ENCODE peak calls at places on chromosomes 7 and 10, in six cellular contexts. A is trophoblast cell, X is BE2C, H is transverse colon, Q is brain microvascular endothelial cell, K is lung. D is an unnamed sample. For H3K27me3, the result is how much of the 10 kb centered on the place peaks cover.

GRCh38 chr7:143229054-143229790 is 7.4 kb downstream of the TAS2R40 start:
- DNase-seq in K (no peak), X (peak), H (no peak), A (no peak), Q (no peak), D (no peak)

GRCh38 chr10:132898391-132899053 is 43.8 kb downstream of the CFAP46 start:
- DNase-seq in H (no peak), A (no peak), K (no peak), X (no peak), Q (no peak), D (no peak)

GRCh38 chr7:111834367-111834766 is 272.1 kb upstream of the IMMP2L start:
- DNase-seq in Q (no peak), K (no peak), A (no peak), X (no peak), H (no peak), D (no peak)

GRCh38 chr10:30364391-30365268 is 15.6 kb upstream of the MTPAP start:
- DNase-seq in Q (no peak), K (no peak), A (no peak), H (no peak), X (no peak), D (no peak)

GRCh38 chr10:6115411-6115800 is 26.6 kb downstream of the RBM17 start:
- DNase-seq in H (no peak), A (no peak), K (no peak), X (no peak), Q (no peak), D (no peak)

GRCh38 chr10:20747782-20748181 is 149.3 kb downstream of the NEBL start:
- DNase-seq in K (no peak), A (no peak), H (no peak), Q (no peak), X (no peak), D (no peak)

GRCh38 chr10:127424594-127425264 is 124.4 kb upstream of the NPS start:
- DNase-seq in K (no peak), X (peak), Q (no peak), A (peak), H (no peak), D (peak)

GRCh38 chr10:100377830-100378229 is 30.8 kb downstream of the SCD start:
- DNase-seq in K (no peak), A (no peak), Q (no peak), H (no peak), X (no peak), D (no peak)

GRCh38 chr7:157896774-157897555 is 560.2 kb downstream of the DNAJB6 start:
- DNase-seq in K (no peak), Q (no peak), H (no peak), A (no peak), X (no peak), D (no peak)

GRCh38 chr10:117174439-117175214 is 22.7 kb upstream of the KCNK18 start:
- DNase-seq in Q (peak), A (peak), X (peak), K (peak), H (peak), D (peak)

GRCh38 chr7:37376386-37376785 is 72.3 kb downstream of the ELMO1 start:
- DNase-seq in H (no peak), K (no peak), Q (no peak), A (peak), X (no peak), D (no peak)

GRCh38 chr7:158157460-158157859 is 430.2 kb downstream of the PTPRN2 start:
- DNase-seq in Q (no peak), H (no peak), X (no peak), K (no peak), A (no peak), D (no peak)

GRCh38 chr10:104791471-104791870 is 150.4 kb downstream of the SORCS3 start:
- DNase-seq in Q (no peak), H (no peak), A (no peak), X (no peak), K (no peak), D (no peak)

GRCh38 chr7:82805527-82805960 is 357.1 kb downstream of the PCLO start:
- DNase-seq in H (no peak), K (no peak), X (peak), A (peak), Q (peak), D (no peak)

GRCh38 chr7:111438369-111439289 is 123.7 kb downstream of the IMMP2L start:
- DNase-seq in H (no peak), Q (peak), X (no peak), A (peak), K (no peak), D (no peak)

GRCh38 chr10:122650331-122650730 is 49.3 kb downstream of the C10orf120 start:
- DNase-seq in A (peak), K (no peak), X (no peak), H (no peak), Q (no peak), D (no peak)

GRCh38 chr7:156017431-156017830 is 205.2 kb upstream of the SHH start:
- DNase-seq in K (no peak), Q (no peak), X (no peak), A (no peak), H (no peak), D (no peak)

GRCh38 chr10:62985807-62986525 is 147.2 kb upstream of the NRBF2 start:
- DNase-seq in Q (no peak), K (no peak), A (no peak), H (no peak), X (no peak), D (no peak)
- H3K27me3 ChIP-seq in Q (under half), K (under half), A (under half), H (under half), X (under half), D (under half)

DNA sequence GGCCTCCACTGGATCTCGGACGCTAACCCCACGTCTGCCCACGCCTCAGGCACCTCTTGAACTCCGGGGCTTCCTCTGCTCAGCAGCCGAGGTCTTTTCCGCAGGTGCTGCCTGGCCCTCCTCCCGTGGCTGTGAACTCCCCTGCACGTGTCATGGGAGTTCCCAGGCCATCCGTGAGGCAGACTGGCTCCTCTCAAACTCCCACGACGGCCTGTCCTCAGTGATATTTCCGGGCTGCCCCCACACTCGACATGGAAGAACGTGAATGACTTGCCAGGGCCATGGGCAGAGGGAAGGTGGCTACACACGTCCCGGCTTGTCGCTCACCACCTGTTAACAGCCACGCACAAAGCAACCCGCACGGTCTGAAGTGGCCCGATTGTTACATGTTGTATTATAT is 110.9 kb downstream of the ADARB2 start:
- DNase-seq in Q (no peak), H (no peak), K (no peak), A (no peak), X (no peak), D (no peak)
- H3K27me3 ChIP-seq in Q (under half), H (under half), K (under half), A (under half), X (under half), D (under half)

DNA sequence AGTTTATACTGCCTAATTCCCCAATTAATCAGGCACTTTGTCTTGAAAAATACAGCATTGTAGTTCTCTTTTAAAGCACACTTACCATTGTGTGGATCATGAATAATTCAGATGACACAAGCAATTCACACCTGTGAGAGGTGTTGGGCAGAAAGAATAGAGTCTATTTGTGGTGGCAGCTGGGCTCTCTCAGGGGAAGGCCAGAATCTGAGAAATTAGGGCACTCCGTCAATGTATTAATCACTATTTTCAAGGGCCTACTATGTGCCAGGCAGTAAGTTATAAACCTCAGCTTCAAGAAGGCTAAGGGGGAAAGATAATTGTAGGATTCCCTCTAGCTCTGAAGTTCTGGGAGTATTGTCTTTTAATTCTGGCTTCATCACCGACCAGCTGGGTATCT is 2.4 kb downstream of the CHN2 start:
- DNase-seq in X (no peak), A (no peak), Q (no peak), H (no peak), K (no peak), D (no peak)
- H3K27me3 ChIP-seq in X (half or more), A (under half), Q (under half), H (under half), K (under half), D (under half)

GRCh38 chr10:94443549-94443948 is 41.2 kb downstream of the TBC1D12 start:
- DNase-seq in A (no peak), X (no peak), Q (no peak), H (no peak), K (no peak), D (no peak)
- H3K27me3 ChIP-seq in A (under half), X (under half), Q (under half), H (under half), K (under half), D (under half)

DNA sequence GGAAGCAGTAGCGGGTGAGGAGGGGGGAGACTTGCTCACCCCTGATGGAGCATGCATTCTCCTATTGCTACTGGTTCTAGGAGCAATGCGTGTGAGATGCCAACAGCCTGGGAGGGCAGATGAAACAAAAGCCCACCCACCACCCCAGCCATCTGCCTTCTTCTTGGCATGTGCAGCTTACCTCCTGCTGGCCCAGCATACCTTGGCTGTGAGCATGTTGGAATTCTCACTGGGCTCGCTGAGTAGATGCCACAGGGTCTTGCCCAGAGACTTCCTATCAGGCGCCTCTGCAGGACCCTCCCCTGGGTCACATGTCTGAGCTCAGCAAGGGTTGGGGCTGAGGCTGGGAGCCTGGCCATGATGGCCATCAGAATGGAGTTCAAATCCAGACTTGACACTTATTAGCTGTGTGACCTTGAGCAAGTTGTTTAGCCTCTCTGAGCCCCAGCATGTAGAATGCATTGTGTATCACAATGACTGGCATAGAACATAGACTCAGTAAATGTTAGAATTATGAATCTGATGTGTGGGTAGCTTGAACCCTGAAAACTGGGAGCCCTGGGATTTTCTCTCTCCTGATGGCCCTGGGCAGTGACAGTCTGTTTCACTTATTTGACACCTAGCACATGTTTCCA is 38.2 kb downstream of the CDH23 start:
- DNase-seq in K (no peak), Q (no peak), X (no peak), A (no peak), H (no peak), D (no peak)
- H3K27me3 ChIP-seq in K (under half), Q (under half), X (under half), A (under half), H (under half), D (under half)

DNA sequence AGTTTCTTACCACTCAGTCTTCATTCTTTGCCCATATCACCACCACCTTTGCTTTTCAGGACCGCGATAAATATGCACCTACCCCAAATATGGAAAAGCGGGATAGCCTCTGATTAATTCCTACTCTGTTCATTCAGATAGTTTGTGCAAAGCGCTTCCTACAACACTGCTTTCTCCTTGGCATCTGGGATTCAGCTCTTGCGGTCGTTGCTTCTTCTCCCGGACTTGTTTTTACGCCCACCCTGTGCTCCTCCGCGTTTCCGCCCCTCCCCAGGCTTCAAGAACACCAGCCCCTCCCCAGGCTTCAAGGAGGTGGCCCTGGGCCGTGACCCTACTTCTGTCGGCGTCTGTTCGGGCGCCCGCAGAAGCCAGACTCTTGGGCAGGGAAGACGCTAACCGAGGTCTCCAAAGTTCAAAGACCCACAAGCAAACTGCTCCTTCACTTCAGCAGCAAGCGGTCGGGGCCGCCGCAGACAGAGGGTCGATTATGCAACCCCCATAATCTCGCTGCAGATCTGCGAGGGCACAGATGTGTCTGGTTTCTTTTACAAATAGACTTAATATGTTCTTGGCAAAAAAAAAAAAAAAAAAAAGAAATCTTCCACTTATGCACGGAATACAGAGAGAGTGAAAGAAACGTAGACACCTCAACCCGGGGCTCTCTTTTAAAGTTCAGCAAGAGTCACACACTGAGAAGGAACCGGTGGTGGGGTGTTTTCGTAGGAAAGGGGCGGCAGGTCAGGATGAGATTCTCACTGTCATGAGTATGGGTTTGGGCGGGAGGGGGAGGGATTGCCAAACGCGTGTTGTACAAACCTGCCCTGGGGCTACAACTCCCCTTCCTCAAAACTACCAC is 2.0 kb downstream of the DLX5 start:
- DNase-seq in K (no peak), A (peak), X (no peak), Q (no peak), H (no peak), D (no peak)
- H3K27me3 ChIP-seq in K (under half), A (under half), X (under half), Q (half or more), H (half or more), D (half or more)

GRCh38 chr7:27198871-27199801 is 755 bp downstream of the HOXA13 start:
- DNase-seq in H (no peak), K (no peak), Q (no peak), X (no peak), A (peak), D (no peak)
- H3K27me3 ChIP-seq in H (half or more), K (under half), Q (half or more), X (half or more), A (half or more), D (half or more)